ENCODE peak calls at places on chromosome 2, in four cellular contexts. K is T-cell, W is lower leg skin, H is T-helper 17 cell. Q is an unnamed sample.

GRCh38 chr2:95383635-95384027 is 18.9 kb upstream of the FAHD2A start:
- DNase-seq in K (no peak), W (no peak), H (no peak), Q (peak; percentile 63)

GRCh38 chr2:100895934-100896685 is 76.2 kb downstream of the NPAS2 start:
- DNase-seq in K (no peak), W (no peak), H (no peak), Q (no peak)

GRCh38 chr2:240149943-240150784 is 9.7 kb upstream of the OTOS start:
- DNase-seq in K (no peak), W (no peak), H (no peak), Q (no peak)

GRCh38 chr2:134327367-134327766 is 73.5 kb downstream of the MGAT5 start:
- DNase-seq in K (no peak), W (no peak), H (no peak), Q (no peak)

GRCh38 chr2:143629344-143629743 is 500.1 kb downstream of the ARHGAP15 start:
- DNase-seq in K (no peak), W (no peak), H (no peak), Q (no peak)

GRCh38 chr2:144509001-144509545 is 10.8 kb downstream of the ZEB2 start:
- DNase-seq in K (no peak), W (no peak), H (no peak), Q (no peak)

GRCh38 chr2:31429759-31430438 is 15.4 kb upstream of the XDH start:
- DNase-seq in K (no peak), W (no peak), H (no peak), Q (no peak)

GRCh38 chr2:15943914-15944313 is 3.6 kb downstream of the MYCN start:
- DNase-seq in K (no peak), W (no peak), H (no peak), Q (no peak)

GRCh38 chr2:69797836-69798465 is 31.5 kb upstream of the GMCL1 start:
- DNase-seq in K (no peak), W (no peak), H (no peak), Q (no peak)

GRCh38 chr2:64779117-64779690 is 125.5 kb upstream of the SERTAD2 start:
- DNase-seq in K (no peak), W (no peak), H (no peak), Q (no peak)

GRCh38 chr2:172009823-172010222 is 10.1 kb downstream of the METAP1D start:
- DNase-seq in K (no peak), W (no peak), H (no peak), Q (no peak)

GRCh38 chr2:9405636-9406035 is 17.7 kb downstream of the ITGB1BP1 start:
- DNase-seq in K (no peak), W (no peak), H (no peak), Q (no peak)

GRCh38 chr2:39657538-39657937 is 8.2 kb upstream of the TMEM178A start:
- DNase-seq in K (no peak), W (no peak), H (no peak), Q (no peak)

GRCh38 chr2:170270278-170270864 is 92.4 kb downstream of the MYO3B start:
- DNase-seq in K (no peak), W (no peak), H (no peak), Q (no peak)

GRCh38 chr2:219243291-219243761 is 1.9 kb downstream of the GLB1L start:
- DNase-seq in K (no peak), W (no peak), H (no peak), Q (no peak)

GRCh38 chr2:186558512-186559276 is 31.2 kb upstream of the ITGAV start:
- DNase-seq in K (no peak), W (no peak), H (no peak), Q (no peak)

GRCh38 chr2:88654714-88655113 is 27.4 kb upstream of the EIF2AK3 start:
- DNase-seq in K (no peak), W (no peak), H (no peak), Q (no peak)

GRCh38 chr2:134411828-134412638 is 158.2 kb downstream of the MGAT5 start:
- DNase-seq in K (peak; percentile 34), W (peak; percentile 63), H (peak; percentile 27), Q (no peak)

GRCh38 chr2:98463988-98464771 is 19.5 kb downstream of the INPP4A start:
- DNase-seq in K (no peak), W (no peak), H (no peak), Q (no peak)

GRCh38 chr2:55862269-55862668 is 61.3 kb downstream of the EFEMP1 start:
- DNase-seq in K (no peak), W (peak; percentile 58), H (no peak), Q (no peak)

GRCh38 chr2:27400348-27401135 is 8.8 kb downstream of the PPM1G start:
- DNase-seq in K (no peak), W (no peak), H (no peak), Q (no peak)

GRCh38 chr2:42001696-42002331 is 46.0 kb upstream of the PKDCC start:
- DNase-seq in K (no peak), W (no peak), H (no peak), Q (no peak)

GRCh38 chr2:172102159-172102857 is 392 bp downstream of the DLX2 start:
- DNase-seq in K (peak; percentile 14), W (no peak), H (no peak), Q (no peak)

GRCh38 chr2:37569131-37569530 is 102.3 kb downstream of the CDC42EP3 start:
- DNase-seq in K (no peak), W (no peak), H (no peak), Q (no peak)

GRCh38 chr2:219443016-219443696 is 8.5 kb downstream of the SPEG start:
- DNase-seq in K (no peak), W (no peak), H (no peak), Q (no peak)

GRCh38 chr2:239939736-239940483 is 85.2 kb downstream of the NDUFA10 start:
- DNase-seq in K (no peak), W (no peak), H (peak; percentile 5), Q (peak; percentile 39)

GRCh38 chr2:36322108-36322507 is 33.5 kb upstream of the CRIM1 start:
- DNase-seq in K (no peak), W (no peak), H (no peak), Q (no peak)

GRCh38 chr2:28052691-28053090 is 162.2 kb downstream of the BABAM2 start:
- DNase-seq in K (no peak), W (no peak), H (no peak), Q (no peak)

GRCh38 chr2:160472839-160473251 is 20.8 kb downstream of the RBMS1 start:
- DNase-seq in K (no peak), W (no peak), H (no peak), Q (no peak)

GRCh38 chr2:230097424-230097823 is 28.7 kb upstream of the SLC16A14 start:
- DNase-seq in K (no peak), W (no peak), H (no peak), Q (no peak)

GRCh38 chr2:69945900-69946299 is 15.5 kb downstream of the ASPRV1 start:
- DNase-seq in K (no peak), W (no peak), H (no peak), Q (no peak)

GRCh38 chr2:118112771-118113334 is 24.6 kb downstream of the INSIG2 start:
- DNase-seq in K (no peak), W (no peak), H (no peak), Q (no peak)

GRCh38 chr2:20180676-20181648 is 44.0 kb downstream of the SDC1 start:
- DNase-seq in K (no peak), W (no peak), H (no peak), Q (no peak)

GRCh38 chr2:120750488-120751210 is 15.0 kb downstream of the GLI2 start:
- DNase-seq in K (no peak), W (no peak), H (no peak), Q (peak; percentile 52)

GRCh38 chr2:147449323-147450080 is 395.3 kb upstream of the ACVR2A start:
- DNase-seq in K (no peak), W (no peak), H (no peak), Q (no peak)

GRCh38 chr2:159867557-159868330 is 69.7 kb upstream of the CD302 start:
- DNase-seq in K (no peak), W (no peak), H (no peak), Q (no peak)

GRCh38 chr2:23745726-23746105 is 181.2 kb downstream of the ATAD2B start:
- DNase-seq in K (no peak), W (peak; percentile 79), H (no peak), Q (no peak)

GRCh38 chr2:163248321-163249090 is 409.9 kb upstream of the KCNH7 start:
- DNase-seq in K (no peak), W (no peak), H (no peak), Q (no peak)

GRCh38 chr2:223549215-223549614 is 52.9 kb downstream of the SCG2 start:
- DNase-seq in K (no peak), W (peak; percentile 21), H (no peak), Q (no peak)

Q was measured in type B pancreatic cell.